ENCODE peak calls at places on chromosomes 11 and 22, in eight cellular contexts. One of them, this sample, is unnamed.

GRCh38 chr22:19359554-19360299 is 68.2 kb upstream of the CLTCL1 start:
- DNase-seq in stomach: no peak
- DNase-seq in dorsolateral prefrontal cortex: no peak
- DNase-seq in epithelial cell of esophagus: no peak
- DNase-seq in endodermal cell: no peak
- DNase-seq in CD4-positive, alpha-beta T cell: no peak
- DNase-seq in AG04450: no peak
- DNase-seq in PC-9: no peak
- DNase-seq in this sample: no peak

GRCh38 chr11:41383768-41384167 is 75.7 kb downstream of the LRRC4C start:
- DNase-seq in stomach: no peak
- DNase-seq in dorsolateral prefrontal cortex: no peak
- DNase-seq in epithelial cell of esophagus: no peak
- DNase-seq in endodermal cell: no peak
- DNase-seq in CD4-positive, alpha-beta T cell: no peak
- DNase-seq in AG04450: no peak
- DNase-seq in PC-9: no peak
- DNase-seq in this sample: no peak

GRCh38 chr11:8942518-8943066 is at the start of gene ASCL3:
- DNase-seq in stomach: no peak
- DNase-seq in dorsolateral prefrontal cortex: no peak
- DNase-seq in epithelial cell of esophagus: no peak
- DNase-seq in endodermal cell: no peak
- DNase-seq in CD4-positive, alpha-beta T cell: no peak
- DNase-seq in AG04450: no peak
- DNase-seq in PC-9: no peak
- DNase-seq in this sample: no peak

GRCh38 chr22:43532301-43533050 is 120.7 kb downstream of the MPPED1 start:
- DNase-seq in stomach: no peak
- DNase-seq in dorsolateral prefrontal cortex: no peak
- DNase-seq in epithelial cell of esophagus: no peak
- DNase-seq in endodermal cell: no peak
- DNase-seq in CD4-positive, alpha-beta T cell: no peak
- DNase-seq in AG04450: no peak
- DNase-seq in PC-9: no peak
- DNase-seq in this sample: no peak

GRCh38 chr11:65639623-65640482 is 2.0 kb downstream of the SIPA1 start:
- DNase-seq in stomach: no peak
- DNase-seq in dorsolateral prefrontal cortex: no peak
- DNase-seq in epithelial cell of esophagus: no peak
- DNase-seq in endodermal cell: no peak
- DNase-seq in CD4-positive, alpha-beta T cell: peak
- DNase-seq in AG04450: no peak
- DNase-seq in PC-9: no peak
- DNase-seq in this sample: no peak

GRCh38 chr11:23364076-23364475 is 503.8 kb upstream of the CCDC179 start:
- DNase-seq in stomach: no peak
- DNase-seq in dorsolateral prefrontal cortex: no peak
- DNase-seq in epithelial cell of esophagus: peak
- DNase-seq in endodermal cell: no peak
- DNase-seq in CD4-positive, alpha-beta T cell: no peak
- DNase-seq in AG04450: no peak
- DNase-seq in PC-9: no peak
- DNase-seq in this sample: no peak

GRCh38 chr11:134592391-134592990 is 180.4 kb upstream of the B3GAT1 start:
- DNase-seq in stomach: peak
- DNase-seq in dorsolateral prefrontal cortex: no peak
- DNase-seq in epithelial cell of esophagus: no peak
- DNase-seq in endodermal cell: peak
- DNase-seq in CD4-positive, alpha-beta T cell: no peak
- DNase-seq in AG04450: no peak
- DNase-seq in PC-9: no peak
- DNase-seq in this sample: peak

GRCh38 chr11:114350022-114350421 is 50.3 kb downstream of the C11orf71 start:
- DNase-seq in stomach: no peak
- DNase-seq in dorsolateral prefrontal cortex: no peak
- DNase-seq in epithelial cell of esophagus: peak
- DNase-seq in endodermal cell: no peak
- DNase-seq in CD4-positive, alpha-beta T cell: no peak
- DNase-seq in AG04450: no peak
- DNase-seq in PC-9: no peak
- DNase-seq in this sample: no peak

GRCh38 chr22:24060375-24060788 is 49.3 kb downstream of the CABIN1 start:
- DNase-seq in stomach: peak
- DNase-seq in dorsolateral prefrontal cortex: no peak
- DNase-seq in epithelial cell of esophagus: peak
- DNase-seq in endodermal cell: no peak
- DNase-seq in CD4-positive, alpha-beta T cell: no peak
- DNase-seq in AG04450: peak
- DNase-seq in PC-9: no peak
- DNase-seq in this sample: no peak

GRCh38 chr22:45632791-45633515 is 38.7 kb upstream of the ATXN10 start:
- DNase-seq in stomach: no peak
- DNase-seq in dorsolateral prefrontal cortex: no peak
- DNase-seq in epithelial cell of esophagus: no peak
- DNase-seq in endodermal cell: peak
- DNase-seq in CD4-positive, alpha-beta T cell: no peak
- DNase-seq in AG04450: no peak
- DNase-seq in PC-9: no peak
- DNase-seq in this sample: no peak

GRCh38 chr22:30806391-30806861 is 111.8 kb downstream of the OSBP2 start:
- DNase-seq in stomach: no peak
- DNase-seq in dorsolateral prefrontal cortex: no peak
- DNase-seq in epithelial cell of esophagus: peak
- DNase-seq in endodermal cell: peak
- DNase-seq in CD4-positive, alpha-beta T cell: no peak
- DNase-seq in AG04450: no peak
- DNase-seq in PC-9: peak
- DNase-seq in this sample: no peak

GRCh38 chr22:23684561-23685031 is 6.2 kb upstream of the RGL4 start:
- DNase-seq in stomach: peak
- DNase-seq in dorsolateral prefrontal cortex: peak
- DNase-seq in epithelial cell of esophagus: no peak
- DNase-seq in endodermal cell: no peak
- DNase-seq in CD4-positive, alpha-beta T cell: no peak
- DNase-seq in AG04450: no peak
- DNase-seq in PC-9: no peak
- DNase-seq in this sample: no peak

GRCh38 chr22:36366291-36366708 is 21.5 kb downstream of the MYH9 start:
- DNase-seq in stomach: no peak
- DNase-seq in dorsolateral prefrontal cortex: no peak
- DNase-seq in epithelial cell of esophagus: peak
- DNase-seq in endodermal cell: peak
- DNase-seq in CD4-positive, alpha-beta T cell: no peak
- DNase-seq in AG04450: no peak
- DNase-seq in PC-9: no peak
- DNase-seq in this sample: no peak

GRCh38 chr11:83220279-83220678 is 26.8 kb downstream of the ANKRD42 start:
- DNase-seq in stomach: no peak
- DNase-seq in dorsolateral prefrontal cortex: no peak
- DNase-seq in epithelial cell of esophagus: peak
- DNase-seq in endodermal cell: peak
- DNase-seq in CD4-positive, alpha-beta T cell: no peak
- DNase-seq in AG04450: no peak
- DNase-seq in PC-9: peak
- DNase-seq in this sample: no peak

DNA sequence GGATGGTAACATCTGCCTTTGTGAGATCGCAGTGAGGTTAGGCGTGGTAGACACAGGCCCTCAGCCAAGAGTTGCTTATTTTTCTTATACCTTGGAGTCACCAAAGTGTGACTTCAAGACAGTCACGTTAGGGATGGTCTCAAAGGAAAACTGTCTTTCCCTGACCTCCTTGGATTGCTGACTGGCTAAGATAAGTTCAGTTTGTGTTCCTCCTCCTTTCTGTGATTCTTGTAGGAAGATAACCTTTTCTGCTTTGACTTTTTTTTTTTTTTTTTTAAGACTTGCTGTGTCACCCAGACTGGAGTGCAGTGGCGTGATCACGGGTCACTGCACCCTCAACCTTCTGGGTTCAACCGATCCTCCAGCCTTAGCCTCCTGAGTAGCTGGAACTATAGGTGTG is 23.1 kb downstream of the TAB1 start:
- DNase-seq in stomach: no peak
- DNase-seq in dorsolateral prefrontal cortex: no peak
- DNase-seq in epithelial cell of esophagus: no peak
- DNase-seq in endodermal cell: no peak
- DNase-seq in CD4-positive, alpha-beta T cell: no peak
- DNase-seq in AG04450: no peak
- DNase-seq in PC-9: no peak
- DNase-seq in this sample: no peak
- TF ChIP-seq CTCF in stomach: no peak
- TF ChIP-seq CTCF in dorsolateral prefrontal cortex: no peak
- TF ChIP-seq CTCF in epithelial cell of esophagus: no peak
- TF ChIP-seq CTCF in endodermal cell: no peak
- TF ChIP-seq CTCF in CD4-positive, alpha-beta T cell: no peak
- TF ChIP-seq CTCF in AG04450: no peak
- TF ChIP-seq CTCF in PC-9: no peak
- TF ChIP-seq CTCF in this sample: no peak

GRCh38 chr11:119993732-119994131 is 144.2 kb downstream of the TRIM29 start:
- DNase-seq in stomach: peak
- DNase-seq in dorsolateral prefrontal cortex: no peak
- DNase-seq in epithelial cell of esophagus: peak
- DNase-seq in endodermal cell: no peak
- DNase-seq in CD4-positive, alpha-beta T cell: no peak
- DNase-seq in AG04450: no peak
- DNase-seq in PC-9: peak
- DNase-seq in this sample: no peak
- TF ChIP-seq CTCF in stomach: peak
- TF ChIP-seq CTCF in dorsolateral prefrontal cortex: peak
- TF ChIP-seq CTCF in epithelial cell of esophagus: peak
- TF ChIP-seq CTCF in endodermal cell: peak
- TF ChIP-seq CTCF in CD4-positive, alpha-beta T cell: no peak
- TF ChIP-seq CTCF in AG04450: no peak
- TF ChIP-seq CTCF in PC-9: no peak
- TF ChIP-seq CTCF in this sample: no peak

DNA sequence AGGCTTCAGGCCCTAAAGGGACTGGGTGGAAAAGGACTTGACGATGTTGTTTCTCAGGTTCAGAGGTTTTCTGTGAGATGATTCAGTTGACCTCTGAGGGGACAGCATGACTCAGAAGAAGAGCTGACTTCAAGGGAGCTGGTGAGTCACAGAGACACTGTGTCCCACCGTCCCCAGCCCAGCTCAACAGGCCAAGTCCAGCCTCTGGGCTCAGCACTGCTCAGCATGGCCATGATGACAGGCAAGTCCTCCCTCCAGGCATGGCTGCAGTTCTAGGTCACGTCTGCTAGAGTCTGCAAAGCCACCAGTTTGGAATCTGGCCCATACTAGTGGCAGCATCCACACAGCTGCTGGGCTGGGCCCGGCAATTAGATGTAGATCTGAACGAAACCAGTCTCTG is 12.9 kb downstream of the TRIM29 start:
- DNase-seq in stomach: no peak
- DNase-seq in dorsolateral prefrontal cortex: no peak
- DNase-seq in epithelial cell of esophagus: peak
- DNase-seq in endodermal cell: no peak
- DNase-seq in CD4-positive, alpha-beta T cell: no peak
- DNase-seq in AG04450: no peak
- DNase-seq in PC-9: peak
- DNase-seq in this sample: no peak
- TF ChIP-seq CTCF in stomach: no peak
- TF ChIP-seq CTCF in dorsolateral prefrontal cortex: no peak
- TF ChIP-seq CTCF in epithelial cell of esophagus: no peak
- TF ChIP-seq CTCF in endodermal cell: no peak
- TF ChIP-seq CTCF in CD4-positive, alpha-beta T cell: no peak
- TF ChIP-seq CTCF in AG04450: no peak
- TF ChIP-seq CTCF in PC-9: no peak
- TF ChIP-seq CTCF in this sample: no peak

DNA sequence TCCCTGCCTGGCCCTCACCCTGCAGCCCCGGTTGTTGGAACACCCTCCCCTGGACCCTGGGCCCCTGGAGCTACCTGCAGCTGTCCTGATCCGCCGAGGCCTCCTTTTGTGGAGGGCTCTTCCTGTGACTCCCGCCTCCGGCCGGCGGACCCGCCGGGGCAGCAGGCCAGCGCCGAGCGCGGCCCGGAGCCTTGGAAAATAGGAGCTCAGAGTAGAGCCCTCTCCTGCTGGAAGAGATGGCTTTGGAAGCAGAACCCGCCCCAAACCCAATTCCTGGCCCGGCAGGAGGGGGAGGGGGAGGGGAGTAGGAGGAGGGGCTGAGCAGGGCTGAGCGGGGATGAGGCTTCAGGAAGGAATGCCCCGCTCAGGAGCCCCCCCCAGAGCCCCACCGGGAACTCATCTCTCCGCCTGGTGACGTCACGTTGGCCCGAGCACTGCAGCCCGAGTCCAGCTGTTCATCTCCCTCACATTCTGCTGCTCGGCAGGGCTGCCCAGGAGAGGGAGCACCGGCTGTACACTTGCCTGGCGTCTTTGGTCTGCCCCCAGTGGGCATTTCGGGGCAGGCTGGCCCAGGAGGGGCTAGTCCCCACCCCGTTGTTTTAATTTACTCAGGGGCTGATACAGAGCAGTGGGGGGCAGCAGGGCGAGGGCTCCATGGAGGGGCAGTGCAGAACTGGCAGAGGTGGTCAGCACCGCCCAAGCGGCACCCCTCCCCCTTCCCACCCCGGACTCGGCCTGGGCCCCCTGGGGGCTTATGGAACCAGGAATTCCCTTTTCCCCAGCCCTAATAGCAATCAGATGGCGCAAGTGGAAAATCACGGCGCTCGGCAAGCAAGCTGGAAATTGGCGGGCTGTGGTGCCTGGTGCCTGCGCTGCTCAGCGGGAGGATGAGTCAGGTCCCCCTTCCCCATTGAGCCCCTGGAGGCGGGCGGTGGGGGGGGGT is at the start of gene MRGPRF:
- DNase-seq in stomach: peak
- DNase-seq in dorsolateral prefrontal cortex: peak
- DNase-seq in epithelial cell of esophagus: no peak
- DNase-seq in endodermal cell: peak
- DNase-seq in CD4-positive, alpha-beta T cell: no peak
- DNase-seq in AG04450: peak
- DNase-seq in PC-9: no peak
- DNase-seq in this sample: no peak
- TF ChIP-seq CTCF in stomach: peak
- TF ChIP-seq CTCF in dorsolateral prefrontal cortex: peak
- TF ChIP-seq CTCF in epithelial cell of esophagus: no peak
- TF ChIP-seq CTCF in endodermal cell: peak
- TF ChIP-seq CTCF in CD4-positive, alpha-beta T cell: no peak
- TF ChIP-seq CTCF in AG04450: peak
- TF ChIP-seq CTCF in PC-9: no peak
- TF ChIP-seq CTCF in this sample: no peak